ENCODE peak calls at places on chromosomes 12 and 14, in ten cellular contexts. A is osteoblast, U is mucosa of descending colon, Y is GM12865, C is tibial artery, E is heart right ventricle, H is sigmoid colon, T is thoracic aorta, L is cardiac fibroblast, F is fibroblast of villous mesenchyme. J is an unnamed sample.
A peak's percentile ranks its signal among the peaks of the same experiment; 100 is the strongest.

GRCh38 chr14:64159588-64159987 is 134.6 kb downstream of the ESR2 start:
- DNase-seq in Y (no peak), F (no peak), A (no peak), L (no peak), C (no peak), H (no peak), T (no peak), E (no peak), U (no peak), J (no peak)

GRCh38 chr12:3496964-3497363 is 6.0 kb downstream of the PRMT8 start:
- DNase-seq in C (no peak), E (no peak), H (no peak), F (no peak), T (no peak), L (no peak), Y (peak; percentile 5), A (no peak), U (no peak), J (no peak)

GRCh38 chr12:117019866-117020265 is 79.3 kb downstream of the TESC start:
- DNase-seq in T (no peak), E (no peak), A (no peak), H (peak; percentile 39), F (no peak), C (no peak), L (no peak), Y (no peak), U (no peak), J (no peak)

GRCh38 chr12:67161322-67161918 is 107.7 kb upstream of the CAND1 start:
- DNase-seq in Y (peak; percentile 65), T (no peak), L (peak; percentile 51), U (no peak), H (no peak), A (no peak), F (peak; percentile 45), C (no peak), E (peak; percentile 5), J (no peak)

GRCh38 chr12:92505373-92506340 is 197.1 kb upstream of the PLEKHG7 start:
- DNase-seq in T (peak; percentile 5), E (peak; percentile 80), F (peak; percentile 78), Y (peak; percentile 87), H (peak; percentile 89), A (no peak), U (peak; percentile 43), L (peak; percentile 65), C (peak; percentile 32), J (no peak)

GRCh38 chr12:27709932-27710591 is 570 bp upstream of the MRPS35 start:
- DNase-seq in L (peak; percentile 58), H (no peak), A (peak; percentile 79), E (no peak), C (no peak), Y (peak; percentile 51), F (peak; percentile 60), U (peak; percentile 56), T (no peak), J (no peak)

GRCh38 chr14:101072070-101072469 is 168.5 kb upstream of the RTL1 start:
- DNase-seq in C (peak; percentile 13), F (no peak), H (peak; percentile 24), A (no peak), E (no peak), T (no peak), L (no peak), Y (no peak), U (no peak), J (peak; percentile 6)

GRCh38 chr12:3267690-3268089 is 190.5 kb downstream of the TSPAN9 start:
- DNase-seq in A (no peak), Y (no peak), F (no peak), L (no peak), E (no peak), T (no peak), C (no peak), U (no peak), H (no peak), J (no peak)

GRCh38 chr14:104223101-104223809 is 84.9 kb downstream of the KIF26A start:
- DNase-seq in U (peak; percentile 83), A (no peak), F (no peak), Y (no peak), H (no peak), L (no peak), C (no peak), T (no peak), E (peak; percentile 34), J (no peak)

GRCh38 chr12:65606008-65606766 is 218.1 kb upstream of the HMGA2 start:
- DNase-seq in C (no peak), F (no peak), T (no peak), Y (no peak), H (no peak), L (no peak), A (no peak), E (no peak), U (no peak), J (no peak)

GRCh38 chr12:28164644-28165313 is 25.5 kb upstream of the CCDC91 start:
- DNase-seq in Y (no peak), T (no peak), H (no peak), F (no peak), A (no peak), U (no peak), C (no peak), E (no peak), L (no peak), J (no peak)

GRCh38 chr12:93137656-93138612 is 208.8 kb upstream of the EEA1 start:
- DNase-seq in Y (peak; percentile 58), T (no peak), C (peak; percentile 31), A (peak; percentile 83), E (no peak), F (peak; percentile 72), U (no peak), H (no peak), L (peak; percentile 54), J (no peak)

DNA sequence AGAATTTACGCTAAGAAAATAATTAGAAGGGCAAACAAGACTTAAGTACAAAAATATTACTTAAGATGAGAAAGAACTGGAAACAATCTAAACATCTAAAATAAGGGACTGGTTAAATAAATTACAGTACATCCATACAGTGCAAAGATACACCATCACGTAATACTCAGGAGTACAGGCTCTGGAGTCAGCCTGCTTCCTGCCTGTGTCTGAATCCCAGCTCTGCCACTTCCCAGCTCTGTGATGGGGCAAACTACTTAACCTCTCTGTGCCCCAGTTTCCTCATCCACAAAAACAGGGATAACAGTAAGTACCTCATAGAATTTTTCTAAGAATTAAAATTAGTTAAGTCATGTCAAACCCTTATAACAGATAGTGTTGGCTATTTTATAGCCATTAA is 36.0 kb downstream of the PPTC7 start:
- DNase-seq in C (no peak), L (no peak), A (no peak), Y (no peak), E (no peak), H (no peak), U (no peak), T (no peak), F (no peak), J (no peak)
- TF ChIP-seq CTCF in C (no peak), L (no peak), A (no peak), Y (no peak), E (no peak), H (no peak), U (no peak), T (no peak), F (no peak), J (no peak)

GRCh38 chr12:127106723-127107122 is 1160.2 kb upstream of the TMEM132C start:
- DNase-seq in Y (no peak), E (no peak), H (no peak), F (no peak), C (no peak), L (no peak), A (no peak), U (no peak), T (no peak), J (no peak)

GRCh38 chr12:127108360-127109215 is 1158.4 kb upstream of the TMEM132C start:
- DNase-seq in E (peak; percentile 43), H (no peak), A (peak; percentile 87), F (peak; percentile 49), Y (peak; percentile 69), T (no peak), U (peak; percentile 52), C (peak; percentile 38), L (peak; percentile 45), J (peak; percentile 17)

GRCh38 chr12:127107744-127108143 is 1159.2 kb upstream of the TMEM132C start:
- DNase-seq in F (no peak), H (no peak), A (no peak), Y (peak; percentile 18), E (no peak), C (no peak), L (no peak), U (no peak), T (no peak), J (no peak)
- TF ChIP-seq CTCF in F (no peak), H (no peak), A (no peak), Y (no peak), E (no peak), C (no peak), L (no peak), U (no peak), T (no peak), J (no peak)

DNA sequence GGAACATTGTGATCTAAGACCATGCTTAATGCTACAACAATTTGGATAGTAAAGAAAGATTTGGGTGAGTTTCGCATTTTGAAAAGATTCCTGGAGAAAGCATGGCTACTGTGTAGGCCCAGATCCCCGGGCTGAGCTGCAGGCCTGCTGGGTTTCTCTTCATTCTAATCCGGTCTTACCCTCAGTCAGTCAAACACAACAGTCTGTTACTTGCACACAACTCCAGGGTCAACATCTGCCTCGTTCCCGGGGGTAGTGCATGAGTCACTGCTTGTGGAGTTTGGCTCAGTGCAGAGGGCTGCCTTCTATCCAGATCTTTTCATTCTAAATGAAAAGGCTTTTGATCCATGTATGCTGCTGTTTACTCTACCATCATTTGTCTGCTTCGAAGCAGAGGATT is 60.4 kb upstream of the SEL1L start:
- DNase-seq in A (no peak), H (peak; percentile 65), F (no peak), C (peak; percentile 32), L (peak; percentile 6), U (no peak), E (peak; percentile 16), T (peak; percentile 13), Y (no peak), J (no peak)
- TF ChIP-seq CTCF in A (no peak), H (no peak), F (no peak), C (no peak), L (no peak), U (no peak), E (no peak), T (no peak), Y (no peak), J (no peak)

GRCh38 chr14:102394717-102395378 is 32.1 kb downstream of the TECPR2 start:
- DNase-seq in T (no peak), Y (no peak), U (no peak), L (no peak), H (no peak), E (no peak), C (no peak), A (no peak), F (no peak), J (no peak)

GRCh38 chr14:102389261-102389660 is 26.5 kb downstream of the TECPR2 start:
- DNase-seq in H (no peak), T (no peak), Y (no peak), C (no peak), U (no peak), A (no peak), F (no peak), E (no peak), L (no peak), J (no peak)

GRCh38 chr14:102392506-102392905 is 29.8 kb downstream of the TECPR2 start:
- DNase-seq in T (no peak), A (no peak), U (no peak), C (no peak), Y (no peak), F (peak; percentile 80), H (no peak), L (no peak), E (no peak), J (no peak)

GRCh38 chr14:102390064-102390463 is 27.3 kb downstream of the TECPR2 start:
- DNase-seq in E (no peak), F (peak; percentile 52), U (no peak), L (peak; percentile 6), C (no peak), T (no peak), H (no peak), A (peak; percentile 3), Y (no peak), J (no peak)

GRCh38 chr14:102390486-102390885 is 27.7 kb downstream of the TECPR2 start:
- DNase-seq in L (peak; percentile 41), F (peak; percentile 27), E (no peak), T (no peak), H (no peak), C (no peak), Y (no peak), U (no peak), A (peak; percentile 11), J (no peak)
- TF ChIP-seq CTCF in L (no peak), F (no peak), E (no peak), T (no peak), H (no peak), C (no peak), Y (no peak), U (no peak), A (no peak), J (no peak)

J was measured in progenitor cell of endocrine pancreas.